ENCODE peak calls at places on chromosomes 11 and 22, in ten cellular contexts. One of them, this sample, is unnamed. For H3K9me3, the result is how much of the 10 kb centered on the place peaks cover.

GRCh38 chr11:93396356-93396755 is 65.8 kb downstream of the DEUP1 start:
- DNase-seq in pancreas: no peak
- DNase-seq in A549: no peak
- DNase-seq in colonic mucosa: no peak
- DNase-seq in heart left ventricle: no peak
- DNase-seq in prostate gland: no peak
- DNase-seq in lung: no peak
- DNase-seq in right atrium auricular region: no peak
- DNase-seq in sigmoid colon: no peak
- DNase-seq in heart right ventricle: no peak
- DNase-seq in this sample: no peak

GRCh38 chr22:42317691-42318547 is 47.5 kb upstream of the TCF20 start:
- DNase-seq in pancreas: no peak
- DNase-seq in A549: no peak
- DNase-seq in colonic mucosa: peak
- DNase-seq in heart left ventricle: peak
- DNase-seq in prostate gland: peak
- DNase-seq in lung: peak
- DNase-seq in right atrium auricular region: no peak
- DNase-seq in sigmoid colon: peak
- DNase-seq in heart right ventricle: no peak
- DNase-seq in this sample: peak

GRCh38 chr11:96207459-96208449 is 135.2 kb downstream of the MAML2 start:
- DNase-seq in pancreas: no peak
- DNase-seq in A549: no peak
- DNase-seq in colonic mucosa: peak
- DNase-seq in heart left ventricle: no peak
- DNase-seq in prostate gland: peak
- DNase-seq in lung: no peak
- DNase-seq in right atrium auricular region: no peak
- DNase-seq in sigmoid colon: no peak
- DNase-seq in heart right ventricle: no peak
- DNase-seq in this sample: peak

GRCh38 chr22:19629331-19629719 is 85.0 kb upstream of the SEPTIN5 start:
- DNase-seq in pancreas: no peak
- DNase-seq in A549: no peak
- DNase-seq in colonic mucosa: no peak
- DNase-seq in heart left ventricle: no peak
- DNase-seq in prostate gland: no peak
- DNase-seq in lung: no peak
- DNase-seq in right atrium auricular region: no peak
- DNase-seq in sigmoid colon: peak
- DNase-seq in heart right ventricle: no peak
- DNase-seq in this sample: no peak

GRCh38 chr22:17890892-17891291 is 116.6 kb upstream of the BID start:
- DNase-seq in pancreas: no peak
- DNase-seq in A549: no peak
- DNase-seq in colonic mucosa: no peak
- DNase-seq in heart left ventricle: no peak
- DNase-seq in prostate gland: no peak
- DNase-seq in lung: no peak
- DNase-seq in right atrium auricular region: no peak
- DNase-seq in sigmoid colon: no peak
- DNase-seq in heart right ventricle: no peak
- DNase-seq in this sample: no peak

GRCh38 chr11:62186195-62186594 is 3.8 kb upstream of the SCGB1D1 start:
- DNase-seq in pancreas: no peak
- DNase-seq in A549: no peak
- DNase-seq in colonic mucosa: no peak
- DNase-seq in heart left ventricle: peak
- DNase-seq in prostate gland: no peak
- DNase-seq in lung: no peak
- DNase-seq in right atrium auricular region: no peak
- DNase-seq in sigmoid colon: no peak
- DNase-seq in heart right ventricle: no peak
- DNase-seq in this sample: no peak

GRCh38 chr11:1077417-1078119 is 2.9 kb downstream of the MUC2 start:
- DNase-seq in pancreas: peak
- DNase-seq in A549: no peak
- DNase-seq in colonic mucosa: no peak
- DNase-seq in heart left ventricle: peak
- DNase-seq in prostate gland: no peak
- DNase-seq in lung: no peak
- DNase-seq in right atrium auricular region: no peak
- DNase-seq in sigmoid colon: peak
- DNase-seq in heart right ventricle: no peak
- DNase-seq in this sample: no peak

GRCh38 chr11:2782769-2783168 is 83.0 kb upstream of the KCNQ1OT1 start:
- DNase-seq in pancreas: no peak
- DNase-seq in A549: no peak
- DNase-seq in colonic mucosa: no peak
- DNase-seq in heart left ventricle: no peak
- DNase-seq in prostate gland: no peak
- DNase-seq in lung: no peak
- DNase-seq in right atrium auricular region: no peak
- DNase-seq in sigmoid colon: no peak
- DNase-seq in heart right ventricle: no peak
- DNase-seq in this sample: no peak

GRCh38 chr11:40168461-40168860 is 1291.0 kb downstream of the LRRC4C start:
- DNase-seq in pancreas: no peak
- DNase-seq in A549: no peak
- DNase-seq in colonic mucosa: no peak
- DNase-seq in heart left ventricle: no peak
- DNase-seq in prostate gland: no peak
- DNase-seq in lung: no peak
- DNase-seq in right atrium auricular region: no peak
- DNase-seq in sigmoid colon: no peak
- DNase-seq in heart right ventricle: no peak
- DNase-seq in this sample: no peak

GRCh38 chr11:64208086-64208795 is 1.7 kb downstream of the FERMT3 start:
- DNase-seq in pancreas: no peak
- DNase-seq in A549: no peak
- DNase-seq in colonic mucosa: no peak
- DNase-seq in heart left ventricle: peak
- DNase-seq in prostate gland: no peak
- DNase-seq in lung: no peak
- DNase-seq in right atrium auricular region: no peak
- DNase-seq in sigmoid colon: no peak
- DNase-seq in heart right ventricle: no peak
- DNase-seq in this sample: no peak

GRCh38 chr11:3197044-3197715 is 21.4 kb downstream of the MRGPRG start:
- DNase-seq in pancreas: no peak
- DNase-seq in A549: no peak
- DNase-seq in colonic mucosa: no peak
- DNase-seq in heart left ventricle: no peak
- DNase-seq in prostate gland: no peak
- DNase-seq in lung: no peak
- DNase-seq in right atrium auricular region: no peak
- DNase-seq in sigmoid colon: no peak
- DNase-seq in heart right ventricle: no peak
- DNase-seq in this sample: no peak

GRCh38 chr22:30572840-30573593 is 1.4 kb downstream of the GAL3ST1 start:
- DNase-seq in pancreas: no peak
- DNase-seq in A549: peak
- DNase-seq in colonic mucosa: peak
- DNase-seq in heart left ventricle: no peak
- DNase-seq in prostate gland: no peak
- DNase-seq in lung: no peak
- DNase-seq in right atrium auricular region: no peak
- DNase-seq in sigmoid colon: no peak
- DNase-seq in heart right ventricle: no peak
- DNase-seq in this sample: no peak

GRCh38 chr11:127110542-127110941 is 110.0 kb upstream of the KIRREL3 start:
- DNase-seq in pancreas: no peak
- DNase-seq in A549: no peak
- DNase-seq in colonic mucosa: no peak
- DNase-seq in heart left ventricle: no peak
- DNase-seq in prostate gland: no peak
- DNase-seq in lung: no peak
- DNase-seq in right atrium auricular region: no peak
- DNase-seq in sigmoid colon: no peak
- DNase-seq in heart right ventricle: no peak
- DNase-seq in this sample: no peak

GRCh38 chr22:42548597-42549328 is 5.0 kb upstream of the SERHL2 start:
- DNase-seq in pancreas: no peak
- DNase-seq in A549: no peak
- DNase-seq in colonic mucosa: no peak
- DNase-seq in heart left ventricle: no peak
- DNase-seq in prostate gland: no peak
- DNase-seq in lung: no peak
- DNase-seq in right atrium auricular region: no peak
- DNase-seq in sigmoid colon: no peak
- DNase-seq in heart right ventricle: no peak
- DNase-seq in this sample: no peak

GRCh38 chr11:17354070-17354924 is 2.7 kb downstream of the NCR3LG1 start:
- DNase-seq in pancreas: peak
- DNase-seq in A549: peak
- DNase-seq in colonic mucosa: peak
- DNase-seq in heart left ventricle: peak
- DNase-seq in prostate gland: peak
- DNase-seq in lung: peak
- DNase-seq in right atrium auricular region: peak
- DNase-seq in sigmoid colon: peak
- DNase-seq in heart right ventricle: peak
- DNase-seq in this sample: peak

DNA sequence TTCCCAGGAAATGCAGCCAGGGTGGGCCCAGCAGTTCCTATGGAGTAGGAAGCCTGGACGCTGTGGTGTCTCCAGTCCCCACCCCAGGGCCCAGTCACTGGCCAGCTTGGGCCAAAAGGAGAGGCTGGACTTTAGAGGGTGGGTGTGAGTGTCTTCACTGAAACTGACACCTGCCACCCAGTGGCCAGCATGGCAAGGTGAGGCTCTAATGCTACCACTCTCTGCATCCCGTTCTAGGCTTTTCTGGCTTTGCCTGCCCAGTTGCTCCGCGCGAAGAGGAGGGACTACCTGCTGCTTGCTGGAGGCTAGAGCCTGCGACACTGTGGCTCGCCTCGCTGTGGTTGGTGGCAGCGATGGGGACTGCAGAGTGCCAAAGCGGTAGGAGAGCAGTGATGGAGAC is 35.4 kb downstream of the C22orf42 start:
- DNase-seq in pancreas: no peak
- DNase-seq in A549: no peak
- DNase-seq in colonic mucosa: no peak
- DNase-seq in heart left ventricle: no peak
- DNase-seq in prostate gland: no peak
- DNase-seq in lung: no peak
- DNase-seq in right atrium auricular region: no peak
- DNase-seq in sigmoid colon: no peak
- DNase-seq in heart right ventricle: no peak
- DNase-seq in this sample: no peak
- H3K9me3 ChIP-seq in pancreas: under half
- H3K9me3 ChIP-seq in A549: under half
- H3K9me3 ChIP-seq in colonic mucosa: under half
- H3K9me3 ChIP-seq in heart left ventricle: under half
- H3K9me3 ChIP-seq in prostate gland: under half
- H3K9me3 ChIP-seq in lung: under half
- H3K9me3 ChIP-seq in right atrium auricular region: under half
- H3K9me3 ChIP-seq in sigmoid colon: under half
- H3K9me3 ChIP-seq in heart right ventricle: under half
- H3K9me3 ChIP-seq in this sample: under half

GRCh38 chr11:45054956-45055355 is 91.5 kb upstream of the PRDM11 start:
- DNase-seq in pancreas: no peak
- DNase-seq in A549: no peak
- DNase-seq in colonic mucosa: no peak
- DNase-seq in heart left ventricle: no peak
- DNase-seq in prostate gland: no peak
- DNase-seq in lung: no peak
- DNase-seq in right atrium auricular region: no peak
- DNase-seq in sigmoid colon: no peak
- DNase-seq in heart right ventricle: no peak
- DNase-seq in this sample: no peak
- TF ChIP-seq CTCF in pancreas: no peak
- TF ChIP-seq CTCF in A549: no peak
- TF ChIP-seq CTCF in colonic mucosa: no peak
- TF ChIP-seq CTCF in heart left ventricle: no peak
- TF ChIP-seq CTCF in prostate gland: no peak
- TF ChIP-seq CTCF in lung: no peak
- TF ChIP-seq CTCF in right atrium auricular region: no peak
- TF ChIP-seq CTCF in sigmoid colon: no peak
- TF ChIP-seq CTCF in heart right ventricle: no peak
- TF ChIP-seq CTCF in this sample: no peak

DNA sequence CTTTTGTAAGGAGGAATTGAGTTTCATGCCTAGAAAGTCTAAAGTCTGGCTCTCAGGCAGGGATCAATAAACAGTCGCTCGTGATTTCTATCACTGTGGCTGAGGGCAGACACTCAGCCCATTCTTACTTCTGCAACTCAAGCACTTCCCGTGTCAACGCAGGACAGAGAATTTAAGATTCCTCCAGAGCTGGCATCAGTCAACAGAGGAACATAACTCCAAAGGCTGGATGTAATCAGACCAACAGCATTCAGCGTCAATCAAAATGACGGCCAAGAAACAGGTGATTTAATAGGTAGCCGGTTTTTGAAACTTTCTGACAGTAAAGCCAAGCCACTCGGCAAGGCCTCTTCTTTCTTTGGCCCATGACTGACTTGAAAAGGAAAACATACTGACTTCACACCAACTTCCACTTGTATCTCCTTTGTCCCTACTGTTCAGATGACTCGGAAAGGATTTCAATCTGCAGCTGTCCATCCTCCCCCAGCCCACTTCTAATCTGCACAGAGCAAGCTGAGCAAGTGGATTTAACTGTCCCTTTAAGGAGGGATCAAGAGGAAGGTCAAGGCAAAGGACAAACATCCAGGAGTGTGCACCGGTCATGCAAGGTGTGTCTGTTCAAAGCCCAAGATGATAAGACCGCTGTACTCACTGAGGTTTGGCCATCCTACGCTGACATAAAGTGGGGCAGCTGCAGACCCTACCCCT is 9.5 kb downstream of the VPS37C start:
- DNase-seq in pancreas: no peak
- DNase-seq in A549: no peak
- DNase-seq in colonic mucosa: no peak
- DNase-seq in heart left ventricle: no peak
- DNase-seq in prostate gland: no peak
- DNase-seq in lung: no peak
- DNase-seq in right atrium auricular region: no peak
- DNase-seq in sigmoid colon: peak
- DNase-seq in heart right ventricle: no peak
- DNase-seq in this sample: no peak
- H3K4me3 ChIP-seq in pancreas: no peak
- H3K4me3 ChIP-seq in A549: no peak
- H3K4me3 ChIP-seq in colonic mucosa: no peak
- H3K4me3 ChIP-seq in heart left ventricle: no peak
- H3K4me3 ChIP-seq in prostate gland: no peak
- H3K4me3 ChIP-seq in lung: no peak
- H3K4me3 ChIP-seq in right atrium auricular region: no peak
- H3K4me3 ChIP-seq in sigmoid colon: no peak
- H3K4me3 ChIP-seq in heart right ventricle: no peak
- H3K4me3 ChIP-seq in this sample: no peak

DNA sequence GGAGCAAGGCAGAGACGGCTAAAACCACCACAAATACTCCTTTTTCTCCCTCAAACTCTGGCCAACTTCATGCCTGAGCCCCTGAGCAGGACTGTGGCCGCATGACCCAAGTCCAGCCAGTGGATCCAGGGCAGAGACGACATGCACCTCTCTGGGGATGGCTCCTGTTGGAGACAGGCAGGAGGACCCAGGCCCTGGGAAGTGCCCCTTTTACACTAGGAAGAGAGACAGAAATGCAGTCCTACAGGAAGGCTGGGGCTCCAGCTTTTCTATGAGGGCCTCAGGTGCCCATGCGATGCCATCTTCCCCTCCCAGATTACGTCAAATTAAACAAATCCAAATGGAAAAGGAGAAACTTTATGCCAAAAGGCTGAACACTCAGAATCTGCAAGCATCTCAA is 498.0 kb downstream of the BRD1 start:
- DNase-seq in pancreas: no peak
- DNase-seq in A549: no peak
- DNase-seq in colonic mucosa: no peak
- DNase-seq in heart left ventricle: no peak
- DNase-seq in prostate gland: no peak
- DNase-seq in lung: peak
- DNase-seq in right atrium auricular region: peak
- DNase-seq in sigmoid colon: no peak
- DNase-seq in heart right ventricle: no peak
- DNase-seq in this sample: no peak
- H3K9me3 ChIP-seq in pancreas: under half
- H3K9me3 ChIP-seq in A549: under half
- H3K9me3 ChIP-seq in colonic mucosa: under half
- H3K9me3 ChIP-seq in heart left ventricle: under half
- H3K9me3 ChIP-seq in prostate gland: under half
- H3K9me3 ChIP-seq in lung: under half
- H3K9me3 ChIP-seq in right atrium auricular region: under half
- H3K9me3 ChIP-seq in sigmoid colon: under half
- H3K9me3 ChIP-seq in heart right ventricle: under half
- H3K9me3 ChIP-seq in this sample: under half

This sample was measured in mucosa of descending colon.